ENCODE peak calls at places on chromosomes 13 and 19, in four cellular contexts. One of them, this sample, is unnamed.

GRCh38 chr13:34265016-34265692 is 447.2 kb downstream of the RFC3 start:
- DNase-seq in cardiac fibroblast: peak
- DNase-seq in mucosa of descending colon: no peak
- DNase-seq in sigmoid colon: no peak
- DNase-seq in this sample: no peak

GRCh38 chr13:44396963-44397580 is 23.4 kb downstream of the SERP2 start:
- DNase-seq in cardiac fibroblast: peak
- DNase-seq in mucosa of descending colon: no peak
- DNase-seq in sigmoid colon: peak
- DNase-seq in this sample: no peak

GRCh38 chr19:38990949-38991697 is 15.6 kb upstream of the FBXO17 start:
- DNase-seq in cardiac fibroblast: peak
- DNase-seq in mucosa of descending colon: no peak
- DNase-seq in sigmoid colon: no peak
- DNase-seq in this sample: no peak

GRCh38 chr13:101059803-101060202 is 356.5 kb downstream of the NALCN start:
- DNase-seq in cardiac fibroblast: no peak
- DNase-seq in mucosa of descending colon: no peak
- DNase-seq in sigmoid colon: no peak
- DNase-seq in this sample: no peak

GRCh38 chr13:110564472-110564985 is 3.0 kb upstream of the RAB20 start:
- DNase-seq in cardiac fibroblast: no peak
- DNase-seq in mucosa of descending colon: no peak
- DNase-seq in sigmoid colon: no peak
- DNase-seq in this sample: no peak

GRCh38 chr13:35994131-35994966 is 136.8 kb downstream of the DCLK1 start:
- DNase-seq in cardiac fibroblast: peak
- DNase-seq in mucosa of descending colon: no peak
- DNase-seq in sigmoid colon: no peak
- DNase-seq in this sample: no peak

GRCh38 chr13:50917572-50917971 is 8.0 kb downstream of the RNASEH2B start:
- DNase-seq in cardiac fibroblast: no peak
- DNase-seq in mucosa of descending colon: no peak
- DNase-seq in sigmoid colon: no peak
- DNase-seq in this sample: no peak

GRCh38 chr19:51714848-51715247 is 8.9 kb downstream of the HAS1 start:
- DNase-seq in cardiac fibroblast: peak
- DNase-seq in mucosa of descending colon: no peak
- DNase-seq in sigmoid colon: no peak
- DNase-seq in this sample: no peak

GRCh38 chr13:110398564-110399507 is 91.8 kb downstream of the COL4A2 start:
- DNase-seq in cardiac fibroblast: peak
- DNase-seq in mucosa of descending colon: no peak
- DNase-seq in sigmoid colon: no peak
- DNase-seq in this sample: no peak

GRCh38 chr19:10353793-10354391 is 14.5 kb upstream of the ICAM3 start:
- DNase-seq in cardiac fibroblast: peak
- DNase-seq in mucosa of descending colon: no peak
- DNase-seq in sigmoid colon: no peak
- DNase-seq in this sample: peak

GRCh38 chr13:96178759-96179158 is 88.9 kb downstream of the HS6ST3 start:
- DNase-seq in cardiac fibroblast: no peak
- DNase-seq in mucosa of descending colon: no peak
- DNase-seq in sigmoid colon: no peak
- DNase-seq in this sample: no peak

GRCh38 chr19:16260160-16260793 is 62.6 kb downstream of the AP1M1 start:
- DNase-seq in cardiac fibroblast: no peak
- DNase-seq in mucosa of descending colon: no peak
- DNase-seq in sigmoid colon: no peak
- DNase-seq in this sample: no peak

GRCh38 chr13:109381546-109382180 is 404.7 kb downstream of the IRS2 start:
- DNase-seq in cardiac fibroblast: peak
- DNase-seq in mucosa of descending colon: no peak
- DNase-seq in sigmoid colon: no peak
- DNase-seq in this sample: no peak

DNA sequence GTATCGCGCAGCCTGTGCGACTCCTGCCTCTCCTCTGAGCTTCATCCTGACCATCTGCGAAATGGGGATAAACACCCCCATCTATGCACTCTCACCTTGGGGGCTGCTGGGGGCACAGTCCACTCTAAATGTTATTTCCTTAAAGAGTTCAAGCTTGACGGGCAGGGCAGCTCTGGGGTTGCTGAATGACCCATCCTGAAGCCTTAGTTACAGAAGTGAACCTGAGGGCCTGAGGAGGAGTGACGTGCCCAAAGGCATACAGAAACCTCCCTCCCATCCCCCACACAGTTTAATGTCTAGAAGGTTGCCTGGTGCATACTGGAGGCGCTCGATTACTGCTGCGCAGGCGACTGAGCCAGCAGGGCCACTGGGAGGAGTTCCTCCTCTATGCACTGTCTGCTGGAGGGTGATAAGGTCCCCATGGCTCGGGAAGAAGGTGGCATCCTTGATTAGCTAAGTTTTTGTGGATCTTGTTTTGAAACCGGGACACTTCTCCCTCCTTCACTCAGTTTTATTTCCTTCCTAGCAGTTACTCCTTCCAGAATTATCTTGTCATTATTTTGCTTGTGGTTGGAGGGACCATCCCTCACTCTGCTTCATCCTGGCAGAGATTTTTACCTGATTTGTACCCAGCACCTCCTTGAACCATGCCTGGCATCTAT is 572 bp upstream of the FKBP8 start:
- DNase-seq in cardiac fibroblast: peak
- DNase-seq in mucosa of descending colon: peak
- DNase-seq in sigmoid colon: peak
- DNase-seq in this sample: peak
- TF ChIP-seq CTCF in cardiac fibroblast: no peak
- TF ChIP-seq CTCF in mucosa of descending colon: no peak
- TF ChIP-seq CTCF in sigmoid colon: no peak
- TF ChIP-seq CTCF in this sample: no peak

GRCh38 chr19:19637523-19638251 is 5.8 kb downstream of the GMIP start:
- DNase-seq in cardiac fibroblast: no peak
- DNase-seq in mucosa of descending colon: peak
- DNase-seq in sigmoid colon: no peak
- DNase-seq in this sample: no peak
- TF ChIP-seq CTCF in cardiac fibroblast: no peak
- TF ChIP-seq CTCF in mucosa of descending colon: no peak
- TF ChIP-seq CTCF in sigmoid colon: no peak
- TF ChIP-seq CTCF in this sample: no peak

DNA sequence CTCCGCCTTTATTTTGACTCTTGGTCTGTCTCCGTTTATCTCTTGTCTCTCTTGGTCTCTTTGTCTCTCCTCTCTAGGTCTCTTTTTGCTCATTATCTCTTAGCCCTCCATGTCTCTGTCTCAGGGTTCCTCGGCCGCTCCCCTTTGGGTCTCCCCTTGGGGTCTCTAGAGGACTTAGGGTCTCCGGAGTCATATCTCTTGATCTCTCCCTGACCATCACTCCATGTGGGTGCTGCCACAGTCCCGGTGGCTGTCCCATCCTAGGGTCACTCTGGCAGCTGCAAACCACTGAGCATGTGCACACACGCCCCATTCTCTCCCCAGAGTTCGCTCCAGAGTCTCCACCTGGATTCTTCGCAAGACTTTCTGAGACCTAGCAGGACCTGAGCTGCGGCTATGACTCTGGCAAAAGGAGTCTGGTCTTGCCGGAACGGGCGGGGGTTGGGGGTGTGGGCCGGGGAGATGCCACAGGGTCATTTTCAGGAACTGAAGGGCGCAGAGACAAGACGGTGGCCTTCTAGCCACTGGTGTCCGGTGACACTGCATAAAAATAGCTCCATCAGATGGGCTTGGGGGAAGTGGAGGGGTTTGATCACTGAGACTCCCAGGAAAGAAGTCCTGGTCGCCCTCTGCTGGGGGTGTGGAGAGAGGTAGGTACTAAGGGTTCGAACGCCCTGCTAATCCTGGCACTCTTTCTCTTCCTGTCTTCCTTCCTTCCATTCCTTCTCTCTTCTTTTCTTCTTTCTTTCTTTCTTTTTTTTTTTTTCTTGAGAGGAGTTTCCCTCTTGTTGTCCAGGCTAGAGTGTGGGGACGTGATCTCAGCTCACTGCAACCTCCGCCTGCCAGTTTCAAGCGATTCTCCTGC is 1.2 kb upstream of the KCNA7 start:
- DNase-seq in cardiac fibroblast: peak
- DNase-seq in mucosa of descending colon: no peak
- DNase-seq in sigmoid colon: no peak
- DNase-seq in this sample: peak
- TF ChIP-seq CTCF in cardiac fibroblast: peak
- TF ChIP-seq CTCF in mucosa of descending colon: no peak
- TF ChIP-seq CTCF in sigmoid colon: no peak
- TF ChIP-seq CTCF in this sample: peak

GRCh38 chr19:1000591-1001537 is 645 bp downstream of the GRIN3B start:
- DNase-seq in cardiac fibroblast: no peak
- DNase-seq in mucosa of descending colon: no peak
- DNase-seq in sigmoid colon: no peak
- DNase-seq in this sample: no peak

GRCh38 chr19:998064-998463 is 2.2 kb upstream of the GRIN3B start:
- DNase-seq in cardiac fibroblast: no peak
- DNase-seq in mucosa of descending colon: no peak
- DNase-seq in sigmoid colon: no peak
- DNase-seq in this sample: no peak

GRCh38 chr19:1001538-1002166 is 1.4 kb downstream of the GRIN3B start:
- DNase-seq in cardiac fibroblast: no peak
- DNase-seq in mucosa of descending colon: peak
- DNase-seq in sigmoid colon: no peak
- DNase-seq in this sample: peak

GRCh38 chr19:999379-999719 is 870 bp upstream of the GRIN3B start:
- DNase-seq in cardiac fibroblast: no peak
- DNase-seq in mucosa of descending colon: no peak
- DNase-seq in sigmoid colon: no peak
- DNase-seq in this sample: no peak

DNA sequence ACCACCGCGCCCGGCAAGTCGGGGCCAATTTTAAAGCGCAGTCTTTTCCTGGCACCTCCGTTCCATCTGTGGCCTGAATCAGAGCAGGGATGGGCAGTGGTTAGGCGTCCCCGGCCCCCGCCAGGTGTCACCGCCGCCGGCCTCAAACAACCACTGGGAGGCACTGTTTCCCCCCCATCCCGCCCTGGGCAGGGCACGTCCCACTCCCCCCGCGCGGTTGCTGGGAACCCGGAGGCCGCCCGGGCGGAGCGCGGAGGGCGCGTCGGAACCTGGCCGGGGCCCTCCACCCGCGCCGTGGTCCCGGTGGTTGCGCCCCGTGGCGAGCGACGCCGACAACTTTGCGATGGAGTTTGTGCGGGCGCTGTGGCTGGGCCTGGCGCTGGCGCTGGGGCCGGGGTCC is at the start of gene GRIN3B:
- DNase-seq in cardiac fibroblast: peak
- DNase-seq in mucosa of descending colon: peak
- DNase-seq in sigmoid colon: no peak
- DNase-seq in this sample: peak
- TF ChIP-seq CTCF in cardiac fibroblast: peak
- TF ChIP-seq CTCF in mucosa of descending colon: peak
- TF ChIP-seq CTCF in sigmoid colon: no peak
- TF ChIP-seq CTCF in this sample: peak

GRCh38 chr19:54013866-54014265 is 22.4 kb downstream of the CACNG6 start:
- DNase-seq in cardiac fibroblast: no peak
- DNase-seq in mucosa of descending colon: no peak
- DNase-seq in sigmoid colon: no peak
- DNase-seq in this sample: no peak
- TF ChIP-seq CTCF in cardiac fibroblast: no peak
- TF ChIP-seq CTCF in mucosa of descending colon: no peak
- TF ChIP-seq CTCF in sigmoid colon: no peak
- TF ChIP-seq CTCF in this sample: no peak

GRCh38 chr13:97246596-97246995 is 24.5 kb downstream of the MBNL2 start:
- DNase-seq in cardiac fibroblast: no peak
- DNase-seq in mucosa of descending colon: no peak
- DNase-seq in sigmoid colon: no peak
- DNase-seq in this sample: no peak

GRCh38 chr13:97248243-97248642 is 26.1 kb downstream of the MBNL2 start:
- DNase-seq in cardiac fibroblast: no peak
- DNase-seq in mucosa of descending colon: no peak
- DNase-seq in sigmoid colon: no peak
- DNase-seq in this sample: no peak

GRCh38 chr13:97249797-97250495 is 27.8 kb downstream of the MBNL2 start:
- DNase-seq in cardiac fibroblast: peak
- DNase-seq in mucosa of descending colon: no peak
- DNase-seq in sigmoid colon: no peak
- DNase-seq in this sample: no peak

GRCh38 chr13:97250560-97250959 is 28.4 kb downstream of the MBNL2 start:
- DNase-seq in cardiac fibroblast: no peak
- DNase-seq in mucosa of descending colon: no peak
- DNase-seq in sigmoid colon: no peak
- DNase-seq in this sample: no peak

GRCh38 chr13:97249093-97249787 is 27.1 kb downstream of the MBNL2 start:
- DNase-seq in cardiac fibroblast: peak
- DNase-seq in mucosa of descending colon: no peak
- DNase-seq in sigmoid colon: no peak
- DNase-seq in this sample: no peak
- TF ChIP-seq CTCF in cardiac fibroblast: no peak
- TF ChIP-seq CTCF in mucosa of descending colon: no peak
- TF ChIP-seq CTCF in sigmoid colon: no peak
- TF ChIP-seq CTCF in this sample: no peak